ENCODE peak calls at places on chromosome 13, in six cellular contexts. D, U, H, X, P and G are unnamed samples.

GRCh38 chr13:46197299-46197975 is 14.3 kb upstream of the LRRC63 start:
- DNase-seq in P (no peak), H (no peak), U (peak), D (peak), X (peak), G (no peak)

GRCh38 chr13:91406619-91407018 is 8.2 kb downstream of the GPC5 start:
- DNase-seq in D (peak), P (no peak), U (peak), H (peak), X (peak), G (no peak)

GRCh38 chr13:99693812-99694211 is 192.5 kb downstream of the TM9SF2 start:
- DNase-seq in H (no peak), X (no peak), D (no peak), U (no peak), P (no peak), G (no peak)

GRCh38 chr13:45341799-45342584 is 1.0 kb upstream of the TPT1 start:
- DNase-seq in H (no peak), P (no peak), D (peak), U (peak), X (peak), G (no peak)

GRCh38 chr13:112079696-112080095 is 12.7 kb downstream of the SOX1 start:
- DNase-seq in D (peak), X (no peak), U (no peak), H (no peak), P (no peak), G (no peak)

GRCh38 chr13:83881031-83881727 is 1.1 kb downstream of the SLITRK1 start:
- DNase-seq in P (no peak), U (no peak), H (no peak), D (no peak), X (peak), G (no peak)

GRCh38 chr13:21522130-21522529 is 63.0 kb upstream of the ZDHHC20 start:
- DNase-seq in P (no peak), D (no peak), H (no peak), X (no peak), U (no peak), G (no peak)

GRCh38 chr13:19618925-19619324 is 14.5 kb upstream of the MPHOSPH8 start:
- DNase-seq in U (peak), D (peak), X (peak), P (no peak), H (no peak), G (no peak)

GRCh38 chr13:40668335-40668734 is 1.9 kb upstream of the FOXO1 start:
- DNase-seq in H (peak), D (peak), U (peak), P (no peak), X (peak), G (no peak)

GRCh38 chr13:31922724-31923123 is 108.8 kb upstream of the FRY start:
- DNase-seq in P (no peak), D (no peak), H (no peak), U (no peak), X (no peak), G (no peak)

GRCh38 chr13:61086052-61086451 is 329.6 kb downstream of the PCDH20 start:
- DNase-seq in X (no peak), H (no peak), U (no peak), D (no peak), P (no peak), G (no peak)

GRCh38 chr13:79988573-79988972 is 352.4 kb downstream of the SPRY2 start:
- DNase-seq in P (no peak), D (no peak), H (no peak), U (peak), X (peak), G (no peak)

GRCh38 chr13:87656311-87656710 is 14.9 kb upstream of the SLITRK5 start:
- DNase-seq in U (no peak), H (no peak), D (no peak), X (no peak), P (no peak), G (no peak)

GRCh38 chr13:84237181-84237580 is 354.9 kb upstream of the SLITRK1 start:
- DNase-seq in P (no peak), D (no peak), X (no peak), U (no peak), H (no peak), G (no peak)

GRCh38 chr13:31756346-31756745 is 17.0 kb downstream of the RXFP2 start:
- DNase-seq in U (peak), H (no peak), D (no peak), X (peak), P (no peak), G (no peak)

GRCh38 chr13:36912369-36912768 is 7.7 kb downstream of the SMAD9 start:
- DNase-seq in D (no peak), U (no peak), X (no peak), P (no peak), H (no peak), G (no peak)

GRCh38 chr13:108190897-108191296 is 24.4 kb downstream of the LIG4 start:
- DNase-seq in U (no peak), D (no peak), H (no peak), P (no peak), X (no peak), G (no peak)

GRCh38 chr13:105960326-105960725 is 575.1 kb downstream of the EFNB2 start:
- DNase-seq in U (no peak), D (no peak), P (no peak), H (no peak), X (no peak), G (no peak)

GRCh38 chr13:41356788-41357187 is 45.7 kb downstream of the NAA16 start:
- DNase-seq in P (no peak), U (no peak), H (no peak), D (peak), X (no peak), G (no peak)

GRCh38 chr13:51605698-51606097 is 21.4 kb downstream of the WDFY2 start:
- DNase-seq in H (no peak), X (no peak), D (no peak), P (no peak), U (peak), G (no peak)

GRCh38 chr13:80040219-80040976 is 300.5 kb downstream of the SPRY2 start:
- DNase-seq in X (peak), P (no peak), D (no peak), U (peak), H (peak), G (no peak)

GRCh38 chr13:39451301-39451700 is 151.7 kb downstream of the LHFPL6 start:
- DNase-seq in D (peak), P (no peak), X (peak), H (no peak), U (peak), G (no peak)

DNA sequence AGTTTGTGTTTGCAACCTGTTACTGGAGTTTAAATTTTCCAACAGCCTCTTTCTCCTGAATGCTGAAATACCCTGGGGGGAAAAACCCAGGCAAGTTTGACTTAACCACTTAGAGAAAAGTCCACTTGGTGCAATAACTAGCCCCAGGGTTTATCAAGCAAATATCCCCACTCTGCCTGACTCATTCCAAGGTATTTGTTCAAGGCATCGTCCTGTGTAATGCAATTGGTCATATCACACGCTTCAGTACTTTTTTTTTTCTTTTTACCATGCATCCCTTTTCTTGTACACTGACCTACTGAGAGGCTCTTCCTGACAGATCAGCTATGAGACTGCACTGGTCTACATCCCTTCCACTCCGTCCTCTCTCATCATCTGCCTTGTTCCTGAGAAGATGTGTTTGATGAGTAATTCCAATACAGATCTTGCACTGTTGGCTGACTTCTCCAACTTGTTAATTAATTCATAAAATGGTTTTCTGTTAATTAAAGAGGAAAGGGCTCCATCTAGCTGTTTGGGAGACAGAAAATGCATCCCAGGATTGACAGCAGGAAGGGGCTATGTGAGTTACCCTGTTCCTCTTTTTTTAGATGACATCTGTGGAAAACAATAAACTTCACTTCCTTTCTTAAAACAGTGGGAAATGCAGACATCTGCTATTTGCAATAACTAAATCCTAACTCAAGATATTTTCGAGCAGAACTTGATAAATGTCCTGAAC is 212.6 kb upstream of the IRS2 start:
- DNase-seq in X (peak), U (peak), H (peak), P (no peak), D (peak), G (no peak)
- TF ChIP-seq CTCF in X (no peak), U (no peak), H (no peak), P (no peak), D (no peak), G (peak)

DNA sequence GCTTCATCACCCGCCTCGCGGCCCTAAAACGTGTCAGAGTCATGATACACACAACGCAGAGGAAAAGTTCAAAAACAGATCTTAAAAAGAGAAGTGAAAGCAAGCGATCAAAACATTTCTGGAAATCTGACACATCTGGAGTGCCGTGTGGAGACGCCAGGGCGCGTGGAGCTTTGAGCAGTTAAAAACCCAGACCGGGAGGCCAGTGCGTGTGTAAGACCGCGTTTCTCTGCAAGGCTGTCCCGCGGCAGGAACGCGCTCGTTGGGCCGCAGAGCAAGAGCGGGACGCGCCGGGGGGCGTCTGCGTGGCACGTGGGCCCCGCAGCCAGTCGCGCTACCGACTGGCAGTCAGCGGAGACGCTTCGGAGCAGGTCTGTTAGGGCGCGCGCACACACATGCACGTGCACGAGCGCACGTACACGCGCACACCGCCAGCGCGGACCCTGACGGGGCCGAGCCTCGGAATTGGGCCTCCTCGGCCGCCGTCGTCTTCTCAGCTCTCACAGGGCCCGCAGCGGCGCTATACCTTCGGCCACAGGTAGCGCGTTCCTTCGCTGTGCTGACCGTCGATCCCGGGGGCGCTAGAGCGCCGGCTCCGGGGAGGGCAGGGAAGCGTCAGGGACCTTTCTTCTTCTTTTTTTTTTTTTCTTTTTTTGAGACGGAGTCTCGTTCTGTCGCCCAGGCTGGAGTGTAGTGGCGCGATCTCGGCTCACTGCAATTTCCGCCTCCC is 35.8 kb downstream of the RNF6 start:
- DNase-seq in P (peak), H (peak), D (peak), U (peak), X (peak), G (peak)
- TF ChIP-seq CTCF in P (no peak), H (peak), D (peak), U (peak), X (peak), G (peak)

DNA sequence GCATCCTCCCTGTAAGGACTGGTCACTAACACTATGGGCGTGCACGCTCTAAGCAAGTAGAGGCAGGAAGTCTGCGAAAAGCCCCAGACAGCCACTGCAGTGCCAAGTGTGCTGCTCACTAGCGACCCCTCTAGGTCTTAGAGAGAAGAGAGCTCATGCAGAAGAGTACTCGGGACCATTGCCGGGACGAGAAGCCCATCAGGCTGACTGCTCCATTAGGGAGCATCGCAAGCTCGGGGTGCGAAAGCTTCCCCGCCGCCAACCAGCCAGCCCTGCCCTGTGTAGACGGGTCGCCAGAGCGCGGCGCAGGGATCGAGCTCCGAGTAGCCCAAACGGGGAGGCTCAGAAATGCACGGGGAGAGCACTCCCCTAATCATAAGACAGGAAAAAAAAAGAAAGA is 16.6 kb downstream of the POU4F1 start:
- DNase-seq in H (no peak), X (no peak), D (peak), P (no peak), U (no peak), G (no peak)
- TF ChIP-seq CTCF in H (no peak), X (peak), D (peak), P (no peak), U (peak), G (peak)

GRCh38 chr13:35714096-35714495 is 237.6 kb upstream of the MAB21L1 start:
- DNase-seq in H (no peak), D (no peak), U (no peak), P (no peak), X (peak), G (no peak)
- TF ChIP-seq CTCF in H (no peak), D (no peak), U (no peak), P (no peak), X (no peak), G (no peak)

GRCh38 chr13:75432045-75432444 is 49.9 kb downstream of the TBC1D4 start:
- DNase-seq in X (peak), H (no peak), P (no peak), U (peak), D (no peak), G (no peak)
- TF ChIP-seq CTCF in X (peak), H (peak), P (no peak), U (no peak), D (no peak), G (peak)

GRCh38 chr13:24271611-24272451 is 37.5 kb upstream of the C1QTNF9 start:
- DNase-seq in D (peak), H (no peak), U (peak), P (no peak), X (peak), G (no peak)
- TF ChIP-seq CTCF in D (no peak), H (no peak), U (no peak), P (no peak), X (no peak), G (no peak)